ENCODE peak calls at places on chromosomes 1 and 21, in eight cellular contexts. One of them, this sample, is unnamed.
A peak's percentile ranks its signal among the peaks of the same experiment; 100 is the strongest.

GRCh38 chr1:94658221-94658620 is 116.7 kb upstream of the F3 start:
- DNase-seq in endothelial cell of umbilical vein: no peak
- DNase-seq in epithelial cell of esophagus: peak; percentile 62
- DNase-seq in B cell: no peak
- DNase-seq in SK-N-SH: no peak
- DNase-seq in stomach: no peak
- DNase-seq in AG09319: no peak
- DNase-seq in suprapubic skin: no peak
- DNase-seq in this sample: no peak

GRCh38 chr1:71428029-71428428 is 347.2 kb upstream of the ZRANB2 start:
- DNase-seq in endothelial cell of umbilical vein: no peak
- DNase-seq in epithelial cell of esophagus: no peak
- DNase-seq in B cell: no peak
- DNase-seq in SK-N-SH: no peak
- DNase-seq in stomach: no peak
- DNase-seq in AG09319: no peak
- DNase-seq in suprapubic skin: no peak
- DNase-seq in this sample: no peak

GRCh38 chr1:59750612-59751395 is 63.9 kb upstream of the HOOK1 start:
- DNase-seq in endothelial cell of umbilical vein: peak; percentile 97
- DNase-seq in epithelial cell of esophagus: peak; percentile 94
- DNase-seq in B cell: no peak
- DNase-seq in SK-N-SH: no peak
- DNase-seq in stomach: no peak
- DNase-seq in AG09319: no peak
- DNase-seq in suprapubic skin: no peak
- DNase-seq in this sample: no peak

GRCh38 chr1:228060458-228061190 is 21.9 kb upstream of the ARF1 start:
- DNase-seq in endothelial cell of umbilical vein: no peak
- DNase-seq in epithelial cell of esophagus: no peak
- DNase-seq in B cell: no peak
- DNase-seq in SK-N-SH: peak; percentile 52
- DNase-seq in stomach: peak; percentile 47
- DNase-seq in AG09319: no peak
- DNase-seq in suprapubic skin: peak; percentile 75
- DNase-seq in this sample: peak; percentile 87

GRCh38 chr1:160855181-160855981 is 7.3 kb downstream of the CD244 start:
- DNase-seq in endothelial cell of umbilical vein: no peak
- DNase-seq in epithelial cell of esophagus: no peak
- DNase-seq in B cell: no peak
- DNase-seq in SK-N-SH: no peak
- DNase-seq in stomach: no peak
- DNase-seq in AG09319: no peak
- DNase-seq in suprapubic skin: no peak
- DNase-seq in this sample: no peak

GRCh38 chr1:235011064-235011598 is 117.5 kb downstream of the TOMM20 start:
- DNase-seq in endothelial cell of umbilical vein: no peak
- DNase-seq in epithelial cell of esophagus: no peak
- DNase-seq in B cell: peak; percentile 77
- DNase-seq in SK-N-SH: no peak
- DNase-seq in stomach: no peak
- DNase-seq in AG09319: no peak
- DNase-seq in suprapubic skin: peak; percentile 37
- DNase-seq in this sample: no peak

GRCh38 chr1:230542054-230542453 is 100.2 kb upstream of the COG2 start:
- DNase-seq in endothelial cell of umbilical vein: no peak
- DNase-seq in epithelial cell of esophagus: peak; percentile 85
- DNase-seq in B cell: no peak
- DNase-seq in SK-N-SH: no peak
- DNase-seq in stomach: no peak
- DNase-seq in AG09319: no peak
- DNase-seq in suprapubic skin: no peak
- DNase-seq in this sample: no peak

GRCh38 chr1:51070011-51070410 is 32.0 kb upstream of the C1orf185 start:
- DNase-seq in endothelial cell of umbilical vein: no peak
- DNase-seq in epithelial cell of esophagus: no peak
- DNase-seq in B cell: no peak
- DNase-seq in SK-N-SH: no peak
- DNase-seq in stomach: no peak
- DNase-seq in AG09319: no peak
- DNase-seq in suprapubic skin: no peak
- DNase-seq in this sample: no peak

GRCh38 chr1:107829083-107829771 is 135.8 kb downstream of the VAV3 start:
- DNase-seq in endothelial cell of umbilical vein: peak; percentile 55
- DNase-seq in epithelial cell of esophagus: no peak
- DNase-seq in B cell: peak; percentile 55
- DNase-seq in SK-N-SH: no peak
- DNase-seq in stomach: no peak
- DNase-seq in AG09319: no peak
- DNase-seq in suprapubic skin: no peak
- DNase-seq in this sample: no peak

GRCh38 chr1:221174598-221174997 is 295.4 kb downstream of the HLX start:
- DNase-seq in endothelial cell of umbilical vein: no peak
- DNase-seq in epithelial cell of esophagus: no peak
- DNase-seq in B cell: no peak
- DNase-seq in SK-N-SH: no peak
- DNase-seq in stomach: no peak
- DNase-seq in AG09319: no peak
- DNase-seq in suprapubic skin: no peak
- DNase-seq in this sample: no peak

GRCh38 chr1:207500306-207500705 is 4.3 kb downstream of the CR1 start:
- DNase-seq in endothelial cell of umbilical vein: no peak
- DNase-seq in epithelial cell of esophagus: peak; percentile 23
- DNase-seq in B cell: no peak
- DNase-seq in SK-N-SH: no peak
- DNase-seq in stomach: no peak
- DNase-seq in AG09319: no peak
- DNase-seq in suprapubic skin: no peak
- DNase-seq in this sample: no peak

GRCh38 chr1:82632164-82632563 is 831.4 kb downstream of the ADGRL2 start:
- DNase-seq in endothelial cell of umbilical vein: peak; percentile 21
- DNase-seq in epithelial cell of esophagus: peak; percentile 70
- DNase-seq in B cell: no peak
- DNase-seq in SK-N-SH: no peak
- DNase-seq in stomach: no peak
- DNase-seq in AG09319: no peak
- DNase-seq in suprapubic skin: no peak
- DNase-seq in this sample: no peak

GRCh38 chr1:43135857-43136781 is 36.0 kb downstream of the EBNA1BP2 start:
- DNase-seq in endothelial cell of umbilical vein: no peak
- DNase-seq in epithelial cell of esophagus: peak; percentile 80
- DNase-seq in B cell: no peak
- DNase-seq in SK-N-SH: no peak
- DNase-seq in stomach: no peak
- DNase-seq in AG09319: no peak
- DNase-seq in suprapubic skin: no peak
- DNase-seq in this sample: no peak

DNA sequence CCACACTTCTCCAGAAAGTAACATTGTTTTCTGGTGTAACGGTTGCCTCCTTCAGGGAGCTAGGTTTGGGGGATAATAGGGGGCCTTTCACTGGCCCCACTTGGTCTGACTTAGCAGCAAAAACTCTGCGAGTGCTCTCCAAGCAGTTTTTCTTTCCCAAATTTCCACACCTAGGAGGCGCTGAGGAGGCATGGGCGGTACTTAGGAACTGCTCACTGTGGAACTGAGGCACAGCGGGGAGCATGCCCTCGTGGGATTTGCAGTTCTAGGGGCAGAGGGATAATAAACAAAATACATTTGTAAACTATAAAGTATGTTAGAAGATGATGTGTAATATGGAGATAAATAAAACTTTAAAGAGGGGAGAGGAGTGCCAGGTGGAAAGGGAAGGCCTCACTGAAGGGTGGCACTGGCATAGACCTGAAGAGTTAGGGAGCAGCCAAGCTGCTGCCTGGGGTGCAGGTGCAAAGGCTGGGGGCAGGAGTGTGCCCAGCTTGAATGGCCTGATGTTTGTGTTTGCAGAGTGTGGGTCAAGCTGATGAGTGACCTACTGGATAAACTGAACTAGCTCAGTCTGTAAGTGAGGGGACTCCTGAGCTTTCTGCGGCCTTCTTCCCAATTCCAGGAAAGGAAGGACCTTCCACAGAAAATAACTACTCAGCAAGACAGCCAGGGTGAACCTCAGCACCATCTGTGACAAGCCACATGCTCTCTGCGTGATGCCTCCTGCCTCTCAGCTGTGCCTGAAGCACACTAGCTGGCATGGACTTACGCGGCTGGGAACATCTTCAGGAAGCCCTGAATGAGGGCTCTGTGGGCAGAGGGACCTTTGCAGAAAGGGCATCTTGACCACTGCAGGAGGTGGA is 1.9 kb downstream of the EPHX1 start:
- DNase-seq in endothelial cell of umbilical vein: no peak
- DNase-seq in epithelial cell of esophagus: peak; percentile 19
- DNase-seq in B cell: no peak
- DNase-seq in SK-N-SH: no peak
- DNase-seq in stomach: no peak
- DNase-seq in AG09319: no peak
- DNase-seq in suprapubic skin: no peak
- DNase-seq in this sample: no peak
- TF ChIP-seq CTCF in endothelial cell of umbilical vein: peak; percentile 10
- TF ChIP-seq CTCF in epithelial cell of esophagus: peak; percentile 30
- TF ChIP-seq CTCF in B cell: no peak
- TF ChIP-seq CTCF in SK-N-SH: peak; percentile 49
- TF ChIP-seq CTCF in stomach: no peak
- TF ChIP-seq CTCF in AG09319: peak; percentile 70
- TF ChIP-seq CTCF in suprapubic skin: no peak
- TF ChIP-seq CTCF in this sample: peak; percentile 69

GRCh38 chr21:39631842-39632577 is 19.3 kb downstream of the B3GALT5 start:
- DNase-seq in endothelial cell of umbilical vein: no peak
- DNase-seq in epithelial cell of esophagus: no peak
- DNase-seq in B cell: no peak
- DNase-seq in SK-N-SH: no peak
- DNase-seq in stomach: no peak
- DNase-seq in AG09319: no peak
- DNase-seq in suprapubic skin: no peak
- DNase-seq in this sample: no peak

GRCh38 chr21:39630191-39630591 is 17.5 kb downstream of the B3GALT5 start:
- DNase-seq in endothelial cell of umbilical vein: no peak
- DNase-seq in epithelial cell of esophagus: peak; percentile 51
- DNase-seq in B cell: no peak
- DNase-seq in SK-N-SH: no peak
- DNase-seq in stomach: no peak
- DNase-seq in AG09319: no peak
- DNase-seq in suprapubic skin: no peak
- DNase-seq in this sample: no peak

GRCh38 chr21:39625211-39625895 is 12.6 kb downstream of the B3GALT5 start:
- DNase-seq in endothelial cell of umbilical vein: no peak
- DNase-seq in epithelial cell of esophagus: no peak
- DNase-seq in B cell: no peak
- DNase-seq in SK-N-SH: no peak
- DNase-seq in stomach: no peak
- DNase-seq in AG09319: no peak
- DNase-seq in suprapubic skin: no peak
- DNase-seq in this sample: no peak

GRCh38 chr21:39630827-39631226 is 18.1 kb downstream of the B3GALT5 start:
- DNase-seq in endothelial cell of umbilical vein: no peak
- DNase-seq in epithelial cell of esophagus: no peak
- DNase-seq in B cell: no peak
- DNase-seq in SK-N-SH: no peak
- DNase-seq in stomach: no peak
- DNase-seq in AG09319: no peak
- DNase-seq in suprapubic skin: no peak
- DNase-seq in this sample: no peak

GRCh38 chr21:39628380-39628779 is 15.6 kb downstream of the B3GALT5 start:
- DNase-seq in endothelial cell of umbilical vein: no peak
- DNase-seq in epithelial cell of esophagus: no peak
- DNase-seq in B cell: no peak
- DNase-seq in SK-N-SH: no peak
- DNase-seq in stomach: no peak
- DNase-seq in AG09319: no peak
- DNase-seq in suprapubic skin: no peak
- DNase-seq in this sample: no peak
- TF ChIP-seq CTCF in endothelial cell of umbilical vein: no peak
- TF ChIP-seq CTCF in epithelial cell of esophagus: no peak
- TF ChIP-seq CTCF in B cell: no peak
- TF ChIP-seq CTCF in SK-N-SH: no peak
- TF ChIP-seq CTCF in stomach: no peak
- TF ChIP-seq CTCF in AG09319: no peak
- TF ChIP-seq CTCF in suprapubic skin: no peak
- TF ChIP-seq CTCF in this sample: no peak

DNA sequence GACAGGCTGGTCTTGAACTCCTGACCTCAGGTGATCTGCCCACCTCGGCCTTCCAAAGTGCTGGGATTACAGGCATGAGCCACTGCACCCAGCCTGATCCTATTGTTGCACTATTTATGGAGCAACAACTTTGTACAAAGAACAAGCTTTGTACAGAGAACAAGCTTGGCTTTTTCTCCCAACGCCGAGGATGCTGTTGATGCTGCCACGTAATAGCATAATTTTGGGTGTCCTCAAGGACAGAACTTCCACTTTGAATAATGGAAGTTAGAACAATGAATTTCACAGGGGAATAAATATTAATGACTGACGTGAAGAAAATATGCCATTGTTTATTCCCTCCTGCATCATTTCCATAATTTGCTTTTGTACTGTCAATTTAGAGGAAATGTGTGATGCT is 12.8 kb upstream of the RBP7 start:
- DNase-seq in endothelial cell of umbilical vein: no peak
- DNase-seq in epithelial cell of esophagus: no peak
- DNase-seq in B cell: no peak
- DNase-seq in SK-N-SH: no peak
- DNase-seq in stomach: no peak
- DNase-seq in AG09319: no peak
- DNase-seq in suprapubic skin: no peak
- DNase-seq in this sample: no peak
- TF ChIP-seq CTCF in endothelial cell of umbilical vein: no peak
- TF ChIP-seq CTCF in epithelial cell of esophagus: no peak
- TF ChIP-seq CTCF in B cell: no peak
- TF ChIP-seq CTCF in SK-N-SH: no peak
- TF ChIP-seq CTCF in stomach: no peak
- TF ChIP-seq CTCF in AG09319: no peak
- TF ChIP-seq CTCF in suprapubic skin: no peak
- TF ChIP-seq CTCF in this sample: no peak

GRCh38 chr21:41361786-41362604 is at the start of gene MX2:
- DNase-seq in endothelial cell of umbilical vein: no peak
- DNase-seq in epithelial cell of esophagus: no peak
- DNase-seq in B cell: peak; percentile 82
- DNase-seq in SK-N-SH: no peak
- DNase-seq in stomach: peak; percentile 66
- DNase-seq in AG09319: peak; percentile 62
- DNase-seq in suprapubic skin: peak; percentile 89
- DNase-seq in this sample: no peak

GRCh38 chr21:41359289-41359688 is 2.5 kb upstream of the MX2 start:
- DNase-seq in endothelial cell of umbilical vein: no peak
- DNase-seq in epithelial cell of esophagus: no peak
- DNase-seq in B cell: no peak
- DNase-seq in SK-N-SH: no peak
- DNase-seq in stomach: no peak
- DNase-seq in AG09319: no peak
- DNase-seq in suprapubic skin: no peak
- DNase-seq in this sample: peak; percentile 65

GRCh38 chr21:41358193-41359166 is 3.3 kb upstream of the MX2 start:
- DNase-seq in endothelial cell of umbilical vein: no peak
- DNase-seq in epithelial cell of esophagus: no peak
- DNase-seq in B cell: no peak
- DNase-seq in SK-N-SH: no peak
- DNase-seq in stomach: no peak
- DNase-seq in AG09319: no peak
- DNase-seq in suprapubic skin: no peak
- DNase-seq in this sample: peak; percentile 67

GRCh38 chr21:41361053-41361785 is 608 bp upstream of the MX2 start:
- DNase-seq in endothelial cell of umbilical vein: no peak
- DNase-seq in epithelial cell of esophagus: no peak
- DNase-seq in B cell: no peak
- DNase-seq in SK-N-SH: no peak
- DNase-seq in stomach: no peak
- DNase-seq in AG09319: no peak
- DNase-seq in suprapubic skin: no peak
- DNase-seq in this sample: no peak

GRCh38 chr21:41360072-41360821 is 1.6 kb upstream of the MX2 start:
- DNase-seq in endothelial cell of umbilical vein: no peak
- DNase-seq in epithelial cell of esophagus: no peak
- DNase-seq in B cell: no peak
- DNase-seq in SK-N-SH: no peak
- DNase-seq in stomach: peak; percentile 79
- DNase-seq in AG09319: no peak
- DNase-seq in suprapubic skin: no peak
- DNase-seq in this sample: peak; percentile 83
- TF ChIP-seq CTCF in endothelial cell of umbilical vein: no peak
- TF ChIP-seq CTCF in epithelial cell of esophagus: no peak
- TF ChIP-seq CTCF in B cell: no peak
- TF ChIP-seq CTCF in SK-N-SH: no peak
- TF ChIP-seq CTCF in stomach: no peak
- TF ChIP-seq CTCF in AG09319: peak; percentile 24
- TF ChIP-seq CTCF in suprapubic skin: no peak
- TF ChIP-seq CTCF in this sample: no peak